ENCODE peak calls at places on chromosomes 13 and 19, in six cellular contexts. W is colonic mucosa, U is BJ, G is mucosa of descending colon, J is testis, Z is stomach. R is an unnamed sample.

GRCh38 chr13:77337159-77337558 is 10.3 kb upstream of the MYCBP2 start:
- DNase-seq in U (no peak), Z (no peak), J (no peak), W (no peak), G (no peak), R (no peak)

GRCh38 chr19:4800591-4801081 is 9.1 kb downstream of the FEM1A start:
- DNase-seq in W (no peak), J (no peak), G (no peak), U (no peak), Z (peak), R (no peak)

GRCh38 chr13:41802684-41803554 is 158.0 kb downstream of the VWA8 start:
- DNase-seq in W (no peak), U (peak), J (no peak), Z (no peak), G (no peak), R (no peak)

GRCh38 chr19:58279925-58280316 is 1.2 kb downstream of the ZNF8 start:
- DNase-seq in U (no peak), Z (no peak), W (no peak), G (no peak), J (no peak), R (no peak)

GRCh38 chr13:31477961-31478360 is 261.4 kb upstream of the RXFP2 start:
- DNase-seq in U (peak), W (no peak), G (no peak), J (no peak), Z (no peak), R (no peak)

GRCh38 chr13:42981853-42982252 is 10.2 kb downstream of the EPSTI1 start:
- DNase-seq in G (peak), U (no peak), W (peak), Z (no peak), J (no peak), R (no peak)

GRCh38 chr13:112605531-112605990 is 17.6 kb upstream of the TUBGCP3 start:
- DNase-seq in G (no peak), Z (no peak), W (no peak), U (no peak), J (no peak), R (no peak)

GRCh38 chr19:18274303-18274775 is at the start of gene IQCN:
- DNase-seq in W (peak), U (no peak), G (peak), J (no peak), Z (peak), R (no peak)

GRCh38 chr19:41427647-41428480 is 690 bp upstream of the B3GNT8 start:
- DNase-seq in Z (no peak), J (no peak), U (no peak), W (peak), G (peak), R (peak)

GRCh38 chr19:16070366-16070990 is 5.8 kb upstream of the TPM4 start:
- DNase-seq in Z (peak), J (no peak), G (peak), W (peak), U (no peak), R (no peak)
- TF ChIP-seq CTCF in Z (no peak), J (no peak), G (no peak), W (no peak), U (no peak), R (no peak)

DNA sequence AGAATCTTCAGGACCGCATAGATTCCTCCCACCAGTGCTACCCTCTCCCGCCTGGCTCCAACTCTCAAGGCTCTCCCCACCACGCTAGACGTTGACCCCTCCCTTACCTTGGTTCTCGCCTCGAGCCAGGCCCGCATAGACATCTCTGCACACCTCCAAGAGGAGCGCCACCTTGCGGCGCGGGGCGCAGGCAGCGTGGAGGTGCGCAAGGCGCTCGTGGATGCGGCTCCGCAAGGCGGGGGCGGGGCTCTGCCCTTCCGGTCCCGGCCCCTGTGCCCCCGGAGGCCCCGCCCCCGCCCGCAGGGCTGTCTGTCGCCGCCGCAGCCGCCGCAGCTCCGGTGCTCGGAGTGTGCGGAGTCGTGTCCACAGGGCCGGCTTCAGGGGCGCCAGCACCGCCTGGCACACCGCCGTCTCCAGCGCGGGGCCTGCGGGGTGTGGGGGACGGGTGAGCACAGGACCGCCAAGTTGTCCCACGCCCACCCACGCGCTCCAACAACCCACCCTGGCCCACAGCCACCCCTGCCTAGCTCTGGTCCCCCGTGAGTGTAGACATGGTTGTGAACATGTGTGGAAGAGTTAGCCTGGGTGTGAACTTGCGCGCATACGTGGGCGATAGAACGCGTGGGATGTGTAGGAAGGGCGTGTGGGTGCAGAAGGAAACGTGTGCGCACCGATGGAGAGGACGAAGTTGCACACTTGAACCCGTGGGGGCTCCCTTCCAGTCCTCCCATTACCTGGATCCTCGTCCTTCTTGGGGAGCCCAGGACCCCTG is 8.1 kb downstream of the RINL start:
- DNase-seq in G (peak), Z (peak), U (no peak), W (peak), J (peak), R (peak)
- TF ChIP-seq CTCF in G (peak), Z (peak), U (peak), W (peak), J (peak), R (peak)

GRCh38 chr19:45682908-45683307 is 8.8 kb downstream of the SNRPD2 start:
- DNase-seq in W (no peak), J (no peak), U (no peak), Z (no peak), G (no peak), R (no peak)

GRCh38 chr19:45681391-45682015 is 10.2 kb downstream of the SNRPD2 start:
- DNase-seq in W (peak), J (peak), Z (peak), U (no peak), G (peak), R (peak)

GRCh38 chr19:45676851-45677263 is 8.8 kb downstream of the GIPR start:
- DNase-seq in U (no peak), Z (peak), G (peak), W (peak), J (no peak), R (no peak)

GRCh38 chr19:45682117-45682516 is 9.6 kb downstream of the SNRPD2 start:
- DNase-seq in J (no peak), G (no peak), Z (no peak), U (no peak), W (no peak), R (no peak)

DNA sequence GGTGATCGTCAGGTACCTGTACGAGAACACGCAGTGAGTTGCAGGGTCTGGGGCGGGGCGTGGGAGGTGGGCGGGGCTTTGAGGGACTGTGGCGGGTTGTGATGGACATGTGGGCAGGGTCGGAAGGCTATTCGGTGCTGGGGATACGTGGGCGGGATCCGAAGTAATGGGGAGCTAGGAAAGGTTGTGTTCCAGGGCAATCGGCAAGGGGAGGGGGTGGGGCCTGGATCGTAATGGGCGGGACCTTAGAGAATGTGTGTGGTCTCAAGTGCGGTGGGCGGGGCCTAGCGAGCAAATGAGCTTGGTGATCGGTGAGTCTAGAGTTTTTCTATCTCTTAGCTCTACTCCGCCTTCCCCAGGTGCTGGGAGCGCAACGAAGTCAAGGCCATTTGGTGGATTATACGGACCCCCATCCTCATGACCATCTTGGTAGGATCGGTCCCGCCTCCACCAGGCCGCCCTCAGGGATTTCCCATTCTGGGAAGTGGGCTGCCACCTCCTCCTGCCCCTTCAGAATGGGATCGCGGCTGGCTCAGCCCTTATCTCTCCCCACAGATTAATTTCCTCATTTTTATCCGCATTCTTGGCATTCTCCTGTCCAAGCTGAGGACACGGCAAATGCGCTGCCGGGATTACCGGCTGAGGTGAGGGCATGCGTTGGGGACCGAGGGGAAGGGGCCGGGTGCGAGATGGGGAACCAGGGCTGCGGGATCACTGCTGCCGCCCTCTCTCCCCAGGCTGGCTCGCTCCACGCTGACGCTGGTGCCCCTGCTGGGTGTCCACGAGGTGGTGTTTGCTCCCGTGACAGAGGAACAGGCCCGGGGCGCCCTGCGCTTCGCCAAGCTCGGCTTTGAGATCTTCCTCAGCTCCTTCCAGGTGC is 9.6 kb downstream of the GIPR start:
- DNase-seq in Z (peak), U (no peak), G (peak), W (peak), J (peak), R (peak)
- TF ChIP-seq CTCF in Z (no peak), U (peak), G (no peak), W (no peak), J (no peak), R (no peak)

DNA sequence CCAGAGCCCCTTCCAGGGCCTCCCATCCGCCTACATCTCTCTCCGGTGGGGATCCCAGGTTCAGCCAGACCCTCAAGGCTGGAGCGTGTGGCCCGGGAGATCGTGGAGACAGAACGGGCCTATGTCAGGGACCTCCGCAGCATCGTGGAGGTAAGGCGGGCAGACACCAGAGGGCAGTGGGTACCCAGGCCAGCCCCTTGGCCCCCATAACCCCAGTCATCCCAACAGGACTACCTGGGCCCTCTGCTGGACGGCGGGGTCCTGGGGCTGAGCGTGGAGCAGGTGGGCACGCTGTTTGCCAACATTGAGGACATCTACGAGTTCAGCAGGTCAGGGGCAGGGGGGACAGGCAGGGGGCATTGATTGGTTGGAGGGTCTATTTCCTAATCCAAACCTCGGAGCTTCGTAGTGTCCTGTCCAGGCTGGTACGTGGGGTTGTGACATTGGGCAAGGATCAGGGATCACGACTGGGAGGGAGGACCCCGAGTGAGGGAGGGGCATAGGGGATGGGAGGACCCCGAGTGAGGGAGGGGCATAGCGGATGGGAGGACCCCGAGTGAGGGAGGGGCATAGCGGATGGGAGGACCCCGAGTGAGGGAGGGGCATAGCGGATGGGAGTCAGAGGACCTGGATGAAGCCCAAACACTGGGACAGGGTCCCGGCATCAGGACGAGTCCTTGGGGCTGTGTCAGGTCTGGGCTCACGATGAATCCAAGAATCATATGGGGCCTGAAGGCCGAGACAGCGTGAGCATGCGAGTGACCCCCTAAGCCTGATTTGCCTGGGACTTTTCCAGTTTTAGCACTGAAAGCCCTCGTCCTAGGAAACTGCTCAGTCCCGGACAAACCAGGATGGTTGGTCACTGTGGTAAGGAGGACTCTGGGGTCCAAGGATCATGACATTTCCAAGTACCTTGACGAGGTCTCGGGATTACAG is 2.9 kb downstream of the PLEKHG2 start:
- DNase-seq in W (peak), G (no peak), U (no peak), J (no peak), Z (no peak), R (no peak)
- TF ChIP-seq CTCF in W (no peak), G (no peak), U (peak), J (no peak), Z (no peak), R (no peak)

GRCh38 chr13:25085125-25085742 is 10.7 kb upstream of the PABPC3 start:
- DNase-seq in U (no peak), G (peak), Z (peak), W (peak), J (peak), R (peak)
- TF ChIP-seq CTCF in U (peak), G (peak), Z (peak), W (peak), J (no peak), R (peak)

GRCh38 chr13:48070942-48071341 is 24.0 kb downstream of the MED4 start:
- DNase-seq in G (no peak), J (no peak), U (no peak), Z (no peak), W (no peak), R (no peak)

GRCh38 chr13:48069573-48069972 is 25.3 kb downstream of the MED4 start:
- DNase-seq in W (no peak), U (no peak), Z (no peak), J (no peak), G (no peak), R (no peak)

GRCh38 chr13:48066310-48066989 is 28.5 kb downstream of the MED4 start:
- DNase-seq in U (no peak), G (no peak), Z (no peak), J (no peak), W (no peak), R (peak)

GRCh38 chr13:48068952-48069351 is 26.0 kb downstream of the MED4 start:
- DNase-seq in Z (no peak), U (no peak), J (no peak), G (no peak), W (no peak), R (no peak)

GRCh38 chr13:48068036-48068435 is 26.9 kb downstream of the MED4 start:
- DNase-seq in Z (no peak), G (no peak), J (no peak), W (no peak), U (no peak), R (no peak)
- TF ChIP-seq CTCF in Z (no peak), G (no peak), J (no peak), W (no peak), U (no peak), R (no peak)

GRCh38 chr19:45251452-45252354 is 632 bp downstream of the MARK4 start:
- DNase-seq in J (no peak), U (no peak), G (no peak), Z (no peak), W (no peak), R (no peak)
- TF ChIP-seq CTCF in J (no peak), U (no peak), G (no peak), Z (no peak), W (no peak), R (no peak)